ENCODE peak calls at places on chromosomes 4 and X, in four cellular contexts. N is SK-N-SH, K is HepG2, V is H1. E is an unnamed sample.

GRCh38 chr4:161248880-161249279 is 914.9 kb downstream of the FSTL5 start:
- DNase-seq in N (no peak), K (no peak), V (no peak), E (no peak)

GRCh38 chr4:16893141-16893571 is 5.3 kb downstream of the LDB2 start:
- DNase-seq in N (no peak), K (no peak), V (no peak), E (no peak)

GRCh38 chr4:86181585-86181984 is 178.3 kb downstream of the MAPK10 start:
- DNase-seq in N (no peak), K (no peak), V (no peak), E (no peak)

GRCh38 chrX:103453655-103454054 is 65.6 kb downstream of the RAB40A start:
- DNase-seq in N (no peak), K (no peak), V (no peak), E (no peak)

GRCh38 chr4:82042042-82042441 is 331.7 kb downstream of the HNRNPD start:
- DNase-seq in N (no peak), K (no peak), V (no peak), E (no peak)

GRCh38 chrX:7170903-7171302 is 22.9 kb upstream of the PUDP start:
- DNase-seq in N (peak), K (peak), V (no peak), E (no peak)

GRCh38 chrX:19750028-19750786 is 137.2 kb downstream of the SH3KBP1 start:
- DNase-seq in N (no peak), K (no peak), V (no peak), E (peak)

GRCh38 chr4:140344621-140345020 is 28.8 kb upstream of the SCOC start:
- DNase-seq in N (no peak), K (no peak), V (no peak), E (no peak)

GRCh38 chr4:139556735-139557505 is 901 bp upstream of the SETD7 start:
- DNase-seq in N (peak), K (no peak), V (no peak), E (no peak)

GRCh38 chrX:130916636-130917422 is 13.8 kb upstream of the ENOX2 start:
- DNase-seq in N (peak), K (peak), V (no peak), E (no peak)

GRCh38 chr4:65943076-65943475 is 272.8 kb upstream of the EPHA5 start:
- DNase-seq in N (no peak), K (peak), V (peak), E (no peak)

GRCh38 chr4:11585506-11585905 is 156.8 kb upstream of the HS3ST1 start:
- DNase-seq in N (no peak), K (no peak), V (no peak), E (no peak)

GRCh38 chr4:134422776-134423175 is 221.2 kb upstream of the PABPC4L start:
- DNase-seq in N (no peak), K (no peak), V (no peak), E (no peak)

GRCh38 chrX:50333308-50333707 is 128.7 kb downstream of the CCNB3 start:
- DNase-seq in N (no peak), K (no peak), V (no peak), E (no peak)

GRCh38 chr4:112717856-112718255 is 80.9 kb downstream of the LARP7 start:
- DNase-seq in N (no peak), K (no peak), V (no peak), E (no peak)

GRCh38 chr4:110508827-110509446 is 33.0 kb downstream of the ENPEP start:
- DNase-seq in N (peak), K (no peak), V (no peak), E (no peak)

GRCh38 chr4:10168151-10168550 is 51.6 kb upstream of the WDR1 start:
- DNase-seq in N (no peak), K (no peak), V (no peak), E (no peak)

GRCh38 chrX:72712094-72712755 is 1.9 kb downstream of the PHKA1 start:
- DNase-seq in N (peak), K (no peak), V (no peak), E (no peak)

GRCh38 chrX:3713225-3713936 is at the start of gene PRKX:
- DNase-seq in N (peak), K (no peak), V (no peak), E (peak)

GRCh38 chr4:2817701-2818350 is 24.9 kb downstream of the SH3BP2 start:
- DNase-seq in N (peak), K (no peak), V (no peak), E (no peak)

GRCh38 chr4:7157666-7158065 is 34.7 kb upstream of the SORCS2 start:
- DNase-seq in N (no peak), K (no peak), V (no peak), E (no peak)

GRCh38 chrX:103215768-103216085 is 819 bp downstream of the BEX4 start:
- DNase-seq in N (peak), K (no peak), V (no peak), E (no peak)

GRCh38 chrX:29090811-29091210 is 503.6 kb downstream of the IL1RAPL1 start:
- DNase-seq in N (no peak), K (no peak), V (no peak), E (no peak)

GRCh38 chrX:119402588-119402987 is 3.5 kb downstream of the SLC25A43 start:
- DNase-seq in N (no peak), K (no peak), V (no peak), E (no peak)

GRCh38 chrX:22246620-22247019 is 26.1 kb upstream of the CBLL2 start:
- DNase-seq in N (no peak), K (no peak), V (no peak), E (no peak)

GRCh38 chr4:111475001-111475400 is 670.3 kb upstream of the FAM241A start:
- DNase-seq in N (peak), K (peak), V (peak), E (no peak)

GRCh38 chr4:15162465-15163283 is 160.4 kb downstream of the CPEB2 start:
- DNase-seq in N (peak), K (peak), V (no peak), E (no peak)

GRCh38 chrX:14529288-14529989 is at the start of gene GLRA2:
- DNase-seq in N (no peak), K (peak), V (no peak), E (no peak)

GRCh38 chrX:20653070-20653469 is 386.4 kb upstream of the RPS6KA3 start:
- DNase-seq in N (no peak), K (no peak), V (no peak), E (no peak)

GRCh38 chrX:27186671-27187070 is 276.5 kb downstream of the PPP4R3C start:
- DNase-seq in N (peak), K (peak), V (no peak), E (peak)

GRCh38 chr4:139715721-139716391 is 50.2 kb downstream of the MGST2 start:
- DNase-seq in N (no peak), K (no peak), V (no peak), E (no peak)

GRCh38 chr4:77662396-77662795 is 56.8 kb downstream of the CXCL13 start:
- DNase-seq in N (no peak), K (no peak), V (no peak), E (no peak)

GRCh38 chr4:42636591-42636990 is 20.3 kb downstream of the ATP8A1 start:
- DNase-seq in N (no peak), K (no peak), V (no peak), E (no peak)
- TF ChIP-seq TCF12 in N (no peak), K (no peak), V (no peak), E (no peak)

GRCh38 chr4:34731045-34731444 is 1513.3 kb downstream of the ARAP2 start:
- DNase-seq in N (no peak), K (no peak), V (no peak), E (no peak)
- TF ChIP-seq TCF12 in N (no peak), K (no peak), V (no peak), E (no peak)

DNA sequence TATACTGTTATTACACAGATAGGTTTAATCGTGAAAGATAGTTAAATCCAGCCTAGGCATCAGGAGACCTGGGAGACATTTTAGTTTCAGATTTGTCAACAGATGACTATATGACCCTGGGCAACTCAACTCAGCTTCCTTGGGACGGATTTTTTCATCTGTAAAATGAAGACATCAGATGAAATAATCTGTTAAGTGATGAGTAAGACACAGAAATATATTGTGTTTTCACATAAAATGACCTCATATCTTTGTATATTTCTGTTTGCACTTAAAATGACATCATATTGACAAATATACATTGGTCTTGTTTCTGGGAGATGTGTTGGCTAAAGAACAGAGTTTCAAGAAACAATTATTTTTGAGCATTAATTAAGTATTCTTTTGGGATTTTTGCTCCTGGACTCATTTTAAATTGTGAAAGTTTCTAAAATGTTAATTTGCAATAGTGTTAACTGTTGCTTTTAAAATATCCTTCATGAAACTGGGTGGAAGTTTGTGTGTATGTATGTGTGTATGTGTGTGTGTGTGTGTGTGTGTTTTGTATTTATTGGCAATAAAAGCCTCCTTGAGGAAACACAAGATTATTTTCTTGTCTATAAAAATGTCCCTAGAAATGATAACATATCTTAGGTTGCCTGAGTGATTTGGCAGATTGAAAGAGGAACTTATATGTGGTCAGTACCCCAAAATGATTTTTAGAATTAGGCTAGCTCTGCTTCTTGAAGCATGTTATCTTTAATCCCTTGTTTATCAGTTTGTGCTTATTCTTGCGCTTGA is 29.1 kb upstream of the MMAA start:
- DNase-seq in N (no peak), K (no peak), V (no peak), E (no peak)
- TF ChIP-seq TCF12 in N (no peak), K (no peak), V (no peak), E (no peak)

GRCh38 chr4:53592686-53593641 is 1.7 kb upstream of the LNX1 start:
- DNase-seq in N (no peak), K (no peak), V (peak), E (no peak)

GRCh38 chr4:53591372-53591892 is at the start of gene LNX1:
- DNase-seq in N (no peak), K (no peak), V (peak), E (no peak)

GRCh38 chr4:53589511-53589910 is 1.8 kb downstream of the LNX1 start:
- DNase-seq in N (no peak), K (no peak), V (no peak), E (no peak)

GRCh38 chr4:53593765-53594164 is 2.5 kb upstream of the LNX1 start:
- DNase-seq in N (no peak), K (no peak), V (no peak), E (no peak)

DNA sequence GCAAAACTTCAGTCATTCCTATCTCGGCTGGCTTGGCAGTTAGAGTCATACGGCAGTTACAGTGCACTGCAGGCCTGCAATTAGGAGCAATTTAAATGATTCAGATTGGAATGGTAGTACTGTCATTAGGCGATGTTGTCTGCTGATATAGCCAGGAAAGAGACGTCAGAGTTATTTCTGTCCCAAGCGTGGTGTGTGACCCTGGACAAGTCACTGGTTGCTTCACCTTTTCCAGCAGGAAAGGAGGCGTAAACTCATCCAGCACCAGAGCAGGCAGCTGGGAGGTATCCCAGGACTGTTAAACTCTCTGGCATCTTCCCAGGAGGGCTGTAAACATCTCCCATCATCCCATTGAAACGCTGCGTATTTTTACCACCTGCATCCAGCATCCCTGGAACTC is 842 bp upstream of the LNX1 start:
- DNase-seq in N (no peak), K (no peak), V (no peak), E (no peak)
- TF ChIP-seq TCF12 in N (no peak), K (no peak), V (no peak), E (no peak)